ENCODE peak calls at places on chromosomes 13 and 19, in four cellular contexts. D is A549, L is HepG2, Z is K562. T is an unnamed sample.

GRCh38 chr19:30785728-30786127 is 413.5 kb downstream of the ZNF536 start:
- DNase-seq in D (no peak), L (no peak), Z (no peak), T (no peak)

GRCh38 chr13:49110122-49110831 is 109.9 kb upstream of the MLNR start:
- DNase-seq in D (peak; percentile 86), L (peak; percentile 92), Z (peak; percentile 66), T (peak; percentile 63)

GRCh38 chr19:38529610-38530009 is 88.1 kb downstream of the MAP4K1 start:
- DNase-seq in D (no peak), L (no peak), Z (no peak), T (no peak)

GRCh38 chr19:31338069-31338767 is 11.0 kb downstream of the TSHZ3 start:
- DNase-seq in D (peak; percentile 50), L (peak; percentile 18), Z (peak; percentile 21), T (peak; percentile 79)

GRCh38 chr13:87274209-87274819 is 396.9 kb upstream of the SLITRK5 start:
- DNase-seq in D (peak; percentile 42), L (peak; percentile 43), Z (peak; percentile 2), T (peak; percentile 49)

GRCh38 chr13:50484472-50485113 is 358.9 kb downstream of the DLEU7 start:
- DNase-seq in D (no peak), L (no peak), Z (no peak), T (no peak)

GRCh38 chr19:4624733-4625362 is 14.5 kb upstream of the TNFAIP8L1 start:
- DNase-seq in D (peak; percentile 79), L (peak; percentile 66), Z (peak; percentile 43), T (peak; percentile 62)

GRCh38 chr19:3351702-3352447 is 14.5 kb upstream of the NFIC start:
- DNase-seq in D (no peak), L (no peak), Z (no peak), T (no peak)

GRCh38 chr19:21022996-21023395 is 2.5 kb downstream of the ZNF430 start:
- DNase-seq in D (no peak), L (peak; percentile 15), Z (no peak), T (no peak)

GRCh38 chr13:31200636-31200970 is 828 bp downstream of the B3GLCT start:
- DNase-seq in D (peak; percentile 36), L (peak; percentile 24), Z (no peak), T (peak; percentile 42)

GRCh38 chr19:16977306-16977705 is 49.3 kb downstream of the CPAMD8 start:
- DNase-seq in D (no peak), L (no peak), Z (no peak), T (no peak)

GRCh38 chr13:49210114-49210513 is 10.0 kb upstream of the MLNR start:
- DNase-seq in D (no peak), L (no peak), Z (no peak), T (no peak)

GRCh38 chr19:51382004-51382403 is 5.8 kb downstream of the LIM2 start:
- DNase-seq in D (no peak), L (no peak), Z (no peak), T (no peak)

GRCh38 chr19:38163419-38164290 is 60.4 kb downstream of the DPF1 start:
- DNase-seq in D (no peak), L (no peak), Z (no peak), T (no peak)

GRCh38 chr13:49859568-49859967 is 67.1 kb upstream of the KPNA3 start:
- DNase-seq in D (peak; percentile 85), L (peak; percentile 72), Z (no peak), T (no peak)

GRCh38 chr19:16645140-16645539 is 14.8 kb downstream of the SMIM7 start:
- DNase-seq in D (no peak), L (no peak), Z (no peak), T (no peak)

GRCh38 chr19:5048091-5048726 is 79.3 kb downstream of the KDM4B start:
- DNase-seq in D (peak; percentile 86), L (peak; percentile 27), Z (peak; percentile 92), T (peak; percentile 92)

GRCh38 chr19:44401787-44402115 is 343 bp upstream of the ZNF285 start:
- DNase-seq in D (no peak), L (no peak), Z (no peak), T (no peak)

GRCh38 chr13:21328201-21328600 is 130.9 kb downstream of the ZDHHC20 start:
- DNase-seq in D (no peak), L (no peak), Z (no peak), T (no peak)

GRCh38 chr19:533485-534058 is 2.0 kb downstream of the CDC34 start:
- DNase-seq in D (no peak), L (no peak), Z (no peak), T (no peak)

GRCh38 chr13:57653229-57653994 is 21.9 kb downstream of the PCDH17 start:
- DNase-seq in D (no peak), L (peak; percentile 5), Z (no peak), T (no peak)

GRCh38 chr19:42113641-42114348 is 18.5 kb downstream of the POU2F2 start:
- DNase-seq in D (peak; percentile 88), L (peak; percentile 33), Z (no peak), T (no peak)

GRCh38 chr19:55355213-55355821 is 798 bp upstream of the COX6B2 start:
- DNase-seq in D (no peak), L (no peak), Z (no peak), T (no peak)

GRCh38 chr13:110062777-110063442 is 244.0 kb downstream of the COL4A1 start:
- DNase-seq in D (no peak), L (no peak), Z (no peak), T (no peak)

GRCh38 chr13:106570354-106570822 is 2.5 kb upstream of the ARGLU1 start:
- DNase-seq in D (peak; percentile 91), L (no peak), Z (peak; percentile 55), T (peak; percentile 85)
- TF ChIP-seq HMGXB4 in D (no peak), L (no peak), Z (no peak), T (no peak)

GRCh38 chr13:91659583-91660415 is 261.4 kb downstream of the GPC5 start:
- DNase-seq in D (no peak), L (no peak), Z (no peak), T (no peak)
- TF ChIP-seq HMGXB4 in D (no peak), L (no peak), Z (no peak), T (no peak)

GRCh38 chr13:70090036-70090723 is 17.4 kb upstream of the ATXN8OS start:
- DNase-seq in D (no peak), L (no peak), Z (no peak), T (no peak)
- TF ChIP-seq HMGXB4 in D (no peak), L (no peak), Z (no peak), T (no peak)

GRCh38 chr13:85312071-85312470 is 487.1 kb downstream of the SLITRK6 start:
- DNase-seq in D (no peak), L (no peak), Z (no peak), T (no peak)
- TF ChIP-seq HMGXB4 in D (no peak), L (no peak), Z (no peak), T (no peak)